ENCODE peak calls at places on chromosomes 11 and 22, in nine cellular contexts. One of them, this sample, is unnamed.

GRCh38 chr11:11806074-11806473 is 35.7 kb upstream of the USP47 start:
- DNase-seq in stomach: no peak
- DNase-seq in HL-60: no peak
- DNase-seq in heart left ventricle: no peak
- DNase-seq in adrenal gland: no peak
- DNase-seq in fibroblast of lung: no peak
- DNase-seq in left ventricle myocardium inferior: no peak
- DNase-seq in pancreas: no peak
- DNase-seq in ovary: no peak
- DNase-seq in this sample: no peak

GRCh38 chr11:32331098-32331497 is 104.2 kb downstream of the WT1 start:
- DNase-seq in stomach: no peak
- DNase-seq in HL-60: no peak
- DNase-seq in heart left ventricle: no peak
- DNase-seq in adrenal gland: no peak
- DNase-seq in fibroblast of lung: no peak
- DNase-seq in left ventricle myocardium inferior: no peak
- DNase-seq in pancreas: no peak
- DNase-seq in ovary: no peak
- DNase-seq in this sample: no peak

GRCh38 chr22:25759825-25760231 is 17.8 kb downstream of the MYO18B start:
- DNase-seq in stomach: no peak
- DNase-seq in HL-60: no peak
- DNase-seq in heart left ventricle: no peak
- DNase-seq in adrenal gland: peak
- DNase-seq in fibroblast of lung: peak
- DNase-seq in left ventricle myocardium inferior: no peak
- DNase-seq in pancreas: peak
- DNase-seq in ovary: no peak
- DNase-seq in this sample: peak

GRCh38 chr11:104858882-104859735 is 39.2 kb downstream of the CASP12 start:
- DNase-seq in stomach: no peak
- DNase-seq in HL-60: no peak
- DNase-seq in heart left ventricle: no peak
- DNase-seq in adrenal gland: no peak
- DNase-seq in fibroblast of lung: no peak
- DNase-seq in left ventricle myocardium inferior: no peak
- DNase-seq in pancreas: no peak
- DNase-seq in ovary: no peak
- DNase-seq in this sample: no peak

GRCh38 chr11:83019888-83020579 is 51.7 kb downstream of the RAB30 start:
- DNase-seq in stomach: peak
- DNase-seq in HL-60: no peak
- DNase-seq in heart left ventricle: peak
- DNase-seq in adrenal gland: peak
- DNase-seq in fibroblast of lung: no peak
- DNase-seq in left ventricle myocardium inferior: peak
- DNase-seq in pancreas: no peak
- DNase-seq in ovary: no peak
- DNase-seq in this sample: no peak

GRCh38 chr22:36284171-36284571 is 31.2 kb downstream of the APOL1 start:
- DNase-seq in stomach: no peak
- DNase-seq in HL-60: no peak
- DNase-seq in heart left ventricle: no peak
- DNase-seq in adrenal gland: no peak
- DNase-seq in fibroblast of lung: no peak
- DNase-seq in left ventricle myocardium inferior: no peak
- DNase-seq in pancreas: no peak
- DNase-seq in ovary: no peak
- DNase-seq in this sample: no peak

GRCh38 chr11:125083312-125084056 is 20.4 kb downstream of the SLC37A2 start:
- DNase-seq in stomach: no peak
- DNase-seq in HL-60: no peak
- DNase-seq in heart left ventricle: no peak
- DNase-seq in adrenal gland: no peak
- DNase-seq in fibroblast of lung: no peak
- DNase-seq in left ventricle myocardium inferior: no peak
- DNase-seq in pancreas: no peak
- DNase-seq in ovary: no peak
- DNase-seq in this sample: no peak

GRCh38 chr11:76139317-76139716 is 67.0 kb downstream of the WNT11 start:
- DNase-seq in stomach: no peak
- DNase-seq in HL-60: no peak
- DNase-seq in heart left ventricle: no peak
- DNase-seq in adrenal gland: no peak
- DNase-seq in fibroblast of lung: no peak
- DNase-seq in left ventricle myocardium inferior: no peak
- DNase-seq in pancreas: no peak
- DNase-seq in ovary: no peak
- DNase-seq in this sample: no peak

GRCh38 chr11:63681208-63682044 is at the start of gene RTN3:
- DNase-seq in stomach: peak
- DNase-seq in HL-60: peak
- DNase-seq in heart left ventricle: peak
- DNase-seq in adrenal gland: peak
- DNase-seq in fibroblast of lung: peak
- DNase-seq in left ventricle myocardium inferior: peak
- DNase-seq in pancreas: peak
- DNase-seq in ovary: peak
- DNase-seq in this sample: peak

GRCh38 chr11:63683133-63683991 is 2.1 kb downstream of the RTN3 start:
- DNase-seq in stomach: no peak
- DNase-seq in HL-60: no peak
- DNase-seq in heart left ventricle: no peak
- DNase-seq in adrenal gland: no peak
- DNase-seq in fibroblast of lung: peak
- DNase-seq in left ventricle myocardium inferior: no peak
- DNase-seq in pancreas: no peak
- DNase-seq in ovary: no peak
- DNase-seq in this sample: no peak

GRCh38 chr11:63680842-63681207 is 475 bp upstream of the RTN3 start:
- DNase-seq in stomach: no peak
- DNase-seq in HL-60: no peak
- DNase-seq in heart left ventricle: no peak
- DNase-seq in adrenal gland: peak
- DNase-seq in fibroblast of lung: no peak
- DNase-seq in left ventricle myocardium inferior: no peak
- DNase-seq in pancreas: no peak
- DNase-seq in ovary: peak
- DNase-seq in this sample: no peak

GRCh38 chr11:63686912-63687311 is 5.6 kb downstream of the RTN3 start:
- DNase-seq in stomach: no peak
- DNase-seq in HL-60: no peak
- DNase-seq in heart left ventricle: no peak
- DNase-seq in adrenal gland: no peak
- DNase-seq in fibroblast of lung: peak
- DNase-seq in left ventricle myocardium inferior: no peak
- DNase-seq in pancreas: no peak
- DNase-seq in ovary: no peak
- DNase-seq in this sample: no peak

GRCh38 chr11:63682045-63682915 is 980 bp downstream of the RTN3 start:
- DNase-seq in stomach: no peak
- DNase-seq in HL-60: no peak
- DNase-seq in heart left ventricle: peak
- DNase-seq in adrenal gland: peak
- DNase-seq in fibroblast of lung: peak
- DNase-seq in left ventricle myocardium inferior: peak
- DNase-seq in pancreas: no peak
- DNase-seq in ovary: peak
- DNase-seq in this sample: no peak
- TF ChIP-seq CTCF in stomach: no peak
- TF ChIP-seq CTCF in HL-60: no peak
- TF ChIP-seq CTCF in heart left ventricle: no peak
- TF ChIP-seq CTCF in adrenal gland: peak
- TF ChIP-seq CTCF in fibroblast of lung: no peak
- TF ChIP-seq CTCF in left ventricle myocardium inferior: no peak
- TF ChIP-seq CTCF in pancreas: no peak
- TF ChIP-seq CTCF in ovary: peak
- TF ChIP-seq CTCF in this sample: no peak

DNA sequence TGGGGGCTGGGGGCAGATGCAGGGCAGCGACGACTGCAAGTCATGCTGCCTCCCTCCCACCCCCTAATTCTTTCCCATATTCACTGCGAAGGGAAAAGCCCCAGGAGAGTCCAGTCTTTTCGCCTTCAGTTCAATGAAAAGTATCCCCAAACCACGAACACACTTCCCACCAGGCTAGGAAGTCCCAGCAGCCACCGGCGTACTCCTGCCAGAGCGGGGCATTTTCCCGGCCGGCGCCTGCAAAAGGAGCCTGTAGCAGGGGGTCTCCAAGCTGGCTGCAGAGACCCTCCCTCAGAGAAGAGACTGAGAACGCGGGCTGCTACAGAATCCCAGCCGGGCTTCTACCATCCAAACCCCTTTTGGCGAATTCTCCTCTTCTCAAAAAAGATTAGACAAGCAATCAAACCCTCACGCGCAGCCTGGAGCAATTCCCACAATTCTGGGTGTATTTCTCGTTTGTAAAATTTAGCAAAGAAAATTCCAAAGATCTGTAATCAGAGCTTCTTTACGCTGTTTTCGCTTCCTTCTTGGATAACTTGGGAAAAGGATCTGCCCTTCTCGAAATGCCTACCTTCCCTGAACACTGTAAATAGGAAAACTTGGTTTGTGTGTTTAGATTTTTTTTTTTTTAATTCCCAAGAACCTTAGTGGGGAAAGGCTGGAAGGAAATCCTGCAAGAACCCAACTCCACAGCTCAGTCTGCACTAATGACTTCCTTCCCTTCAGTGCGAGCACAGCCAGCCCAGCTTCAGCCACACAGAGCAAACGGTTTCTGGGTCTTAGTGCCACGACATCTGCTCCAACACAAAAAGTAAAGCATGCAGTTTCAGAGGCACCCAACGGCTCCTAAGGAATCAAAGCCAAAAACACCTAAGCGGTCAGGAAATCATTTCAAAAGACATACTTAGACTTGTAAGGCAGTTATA is 236.4 kb downstream of the TTC28 start:
- DNase-seq in stomach: peak
- DNase-seq in HL-60: no peak
- DNase-seq in heart left ventricle: peak
- DNase-seq in adrenal gland: peak
- DNase-seq in fibroblast of lung: peak
- DNase-seq in left ventricle myocardium inferior: peak
- DNase-seq in pancreas: peak
- DNase-seq in ovary: peak
- DNase-seq in this sample: no peak
- H3K27ac ChIP-seq in stomach: peak
- H3K27ac ChIP-seq in HL-60: no peak
- H3K27ac ChIP-seq in heart left ventricle: peak
- H3K27ac ChIP-seq in adrenal gland: peak
- H3K27ac ChIP-seq in fibroblast of lung: peak
- H3K27ac ChIP-seq in left ventricle myocardium inferior: peak
- H3K27ac ChIP-seq in pancreas: peak
- H3K27ac ChIP-seq in ovary: peak
- H3K27ac ChIP-seq in this sample: peak

DNA sequence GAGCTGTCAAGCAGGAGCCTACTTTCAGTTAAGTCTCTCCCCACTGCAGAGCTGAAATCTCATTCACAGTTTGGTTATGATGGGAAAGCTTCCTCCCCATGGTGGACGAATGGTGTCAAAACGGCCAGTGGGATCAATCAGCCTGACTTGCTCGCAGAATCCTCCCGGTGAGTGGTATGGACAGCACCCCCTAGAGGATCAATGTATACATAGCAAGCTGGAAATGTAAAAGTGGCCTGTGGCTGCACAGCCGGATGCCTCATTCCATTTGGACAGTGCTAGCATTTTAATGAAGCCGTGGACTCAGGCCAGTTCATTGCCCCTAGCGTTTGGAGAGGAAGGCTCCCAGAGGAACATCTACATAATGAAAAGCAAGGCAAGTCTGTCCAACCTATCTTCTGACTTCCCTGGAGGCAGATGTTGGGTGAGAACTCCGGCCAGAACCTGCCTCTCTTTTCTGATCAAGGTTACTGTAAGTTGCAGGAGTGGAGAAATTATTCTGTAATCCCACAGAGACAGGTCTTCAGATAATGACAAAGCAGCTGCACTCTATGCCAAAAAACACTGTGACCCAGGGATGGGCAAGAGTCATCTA is 942.3 kb downstream of the NTM start:
- DNase-seq in stomach: no peak
- DNase-seq in HL-60: no peak
- DNase-seq in heart left ventricle: no peak
- DNase-seq in adrenal gland: no peak
- DNase-seq in fibroblast of lung: peak
- DNase-seq in left ventricle myocardium inferior: no peak
- DNase-seq in pancreas: no peak
- DNase-seq in ovary: no peak
- DNase-seq in this sample: peak
- TF ChIP-seq CTCF in stomach: no peak
- TF ChIP-seq CTCF in HL-60: peak
- TF ChIP-seq CTCF in heart left ventricle: peak
- TF ChIP-seq CTCF in adrenal gland: no peak
- TF ChIP-seq CTCF in fibroblast of lung: peak
- TF ChIP-seq CTCF in left ventricle myocardium inferior: peak
- TF ChIP-seq CTCF in pancreas: peak
- TF ChIP-seq CTCF in ovary: no peak
- TF ChIP-seq CTCF in this sample: peak

GRCh38 chr11:45858751-45859398 is 11.6 kb downstream of the CRY2 start:
- DNase-seq in stomach: no peak
- DNase-seq in HL-60: no peak
- DNase-seq in heart left ventricle: peak
- DNase-seq in adrenal gland: no peak
- DNase-seq in fibroblast of lung: no peak
- DNase-seq in left ventricle myocardium inferior: no peak
- DNase-seq in pancreas: no peak
- DNase-seq in ovary: no peak
- DNase-seq in this sample: no peak

GRCh38 chr11:45853616-45854219 is 6.4 kb downstream of the CRY2 start:
- DNase-seq in stomach: no peak
- DNase-seq in HL-60: no peak
- DNase-seq in heart left ventricle: peak
- DNase-seq in adrenal gland: peak
- DNase-seq in fibroblast of lung: no peak
- DNase-seq in left ventricle myocardium inferior: peak
- DNase-seq in pancreas: no peak
- DNase-seq in ovary: no peak
- DNase-seq in this sample: no peak

GRCh38 chr11:45857834-45858492 is 10.7 kb downstream of the CRY2 start:
- DNase-seq in stomach: peak
- DNase-seq in HL-60: peak
- DNase-seq in heart left ventricle: peak
- DNase-seq in adrenal gland: peak
- DNase-seq in fibroblast of lung: peak
- DNase-seq in left ventricle myocardium inferior: peak
- DNase-seq in pancreas: peak
- DNase-seq in ovary: no peak
- DNase-seq in this sample: no peak

GRCh38 chr11:45855308-45855707 is 8.0 kb downstream of the CRY2 start:
- DNase-seq in stomach: no peak
- DNase-seq in HL-60: no peak
- DNase-seq in heart left ventricle: no peak
- DNase-seq in adrenal gland: no peak
- DNase-seq in fibroblast of lung: no peak
- DNase-seq in left ventricle myocardium inferior: no peak
- DNase-seq in pancreas: no peak
- DNase-seq in ovary: no peak
- DNase-seq in this sample: no peak

DNA sequence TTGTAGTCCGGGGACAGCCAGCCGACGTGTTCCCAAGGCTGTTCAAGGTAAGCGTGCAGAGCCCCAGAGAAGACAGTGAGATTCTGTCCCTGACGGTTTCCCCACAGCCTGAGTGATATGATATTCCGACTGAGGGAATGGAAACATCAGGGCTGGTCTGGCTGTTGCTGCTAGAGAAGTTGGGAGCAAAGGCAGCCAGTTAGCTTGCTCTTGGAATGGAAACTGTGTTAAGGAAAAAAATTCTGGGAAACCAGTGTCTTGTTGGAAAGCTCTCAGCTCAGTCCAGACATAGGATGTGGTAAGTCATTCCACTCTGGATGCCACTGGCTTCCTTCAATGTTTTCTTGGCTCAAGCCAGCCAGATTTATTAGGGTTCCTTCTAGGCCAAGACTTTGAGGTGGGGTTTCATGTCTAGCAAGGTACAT is 8.8 kb downstream of the CRY2 start:
- DNase-seq in stomach: no peak
- DNase-seq in HL-60: no peak
- DNase-seq in heart left ventricle: no peak
- DNase-seq in adrenal gland: peak
- DNase-seq in fibroblast of lung: peak
- DNase-seq in left ventricle myocardium inferior: no peak
- DNase-seq in pancreas: no peak
- DNase-seq in ovary: no peak
- DNase-seq in this sample: no peak
- H3K27ac ChIP-seq in stomach: peak
- H3K27ac ChIP-seq in HL-60: no peak
- H3K27ac ChIP-seq in heart left ventricle: peak
- H3K27ac ChIP-seq in adrenal gland: peak
- H3K27ac ChIP-seq in fibroblast of lung: peak
- H3K27ac ChIP-seq in left ventricle myocardium inferior: peak
- H3K27ac ChIP-seq in pancreas: no peak
- H3K27ac ChIP-seq in ovary: no peak
- H3K27ac ChIP-seq in this sample: no peak